ENCODE peak calls at places on chromosomes 16 and 17, in four cellular contexts. G, Z, E and A are unnamed samples.

GRCh38 chr17:50919321-50920040 is 53.3 kb upstream of the TOB1 start:
- DNase-seq in G (peak; percentile 69), Z (peak; percentile 94), E (peak; percentile 82), A (peak; percentile 82)

GRCh38 chr16:55825115-55825728 is 7.7 kb downstream of the CES1 start:
- DNase-seq in Z (no peak), E (no peak), G (no peak), A (no peak)

GRCh38 chr16:87303431-87303930 is 13.7 kb downstream of the C16orf95 start:
- DNase-seq in G (no peak), Z (no peak), E (peak; percentile 18), A (no peak)

GRCh38 chr17:75738218-75738802 is 17.1 kb downstream of the ITGB4 start:
- DNase-seq in G (no peak), E (peak; percentile 27), Z (no peak), A (no peak)

GRCh38 chr17:56319531-56319930 is 166.3 kb downstream of the ANKFN1 start:
- DNase-seq in Z (peak; percentile 53), G (peak; percentile 32), E (peak; percentile 70), A (peak; percentile 94)

GRCh38 chr17:39663688-39664580 is 1.2 kb upstream of the TCAP start:
- DNase-seq in G (no peak), Z (peak; percentile 58), E (no peak), A (peak; percentile 83)

GRCh38 chr16:46706642-46707041 is 17.2 kb downstream of the ORC6 start:
- DNase-seq in Z (no peak), E (no peak), G (no peak), A (no peak)

GRCh38 chr17:75724016-75725003 is 3.1 kb downstream of the ITGB4 start:
- DNase-seq in Z (no peak), E (no peak), G (no peak), A (no peak)

GRCh38 chr16:1296688-1297412 is 12.6 kb upstream of the UBE2I start:
- DNase-seq in G (no peak), E (peak; percentile 81), Z (peak; percentile 68), A (peak; percentile 85)

GRCh38 chr16:48950184-48950583 is 331.5 kb downstream of the CBLN1 start:
- DNase-seq in Z (no peak), G (no peak), E (peak; percentile 44), A (no peak)

GRCh38 chr16:86044241-86044671 is 145.3 kb downstream of the IRF8 start:
- DNase-seq in E (peak; percentile 64), Z (peak; percentile 59), G (peak; percentile 38), A (peak; percentile 21)

GRCh38 chr17:28573521-28573920 is 2.2 kb upstream of the PIGS start:
- DNase-seq in E (no peak), G (no peak), Z (no peak), A (no peak)

GRCh38 chr16:86670835-86671234 is 92.5 kb downstream of the FOXL1 start:
- DNase-seq in Z (no peak), G (no peak), E (no peak), A (no peak)

GRCh38 chr17:74547736-74548135 is 1.8 kb upstream of the CD300C start:
- DNase-seq in Z (no peak), E (no peak), G (no peak), A (no peak)

GRCh38 chr16:20398603-20399002 is 5.9 kb downstream of the PDILT start:
- DNase-seq in E (no peak), Z (no peak), G (no peak), A (no peak)

GRCh38 chr17:77580531-77580930 is 378.0 kb upstream of the TNRC6C start:
- DNase-seq in G (no peak), Z (no peak), E (no peak), A (no peak)

GRCh38 chr16:67883872-67884261 is 818 bp upstream of the NRN1L start:
- DNase-seq in E (peak; percentile 26), Z (no peak), G (peak; percentile 45), A (peak; percentile 62)

GRCh38 chr17:19397556-19398041 is 10.6 kb upstream of the MFAP4 start:
- DNase-seq in E (no peak), G (no peak), Z (no peak), A (no peak)

GRCh38 chr16:84753412-84754325 is 53.9 kb downstream of the USP10 start:
- DNase-seq in Z (peak; percentile 18), G (no peak), E (no peak), A (no peak)

GRCh38 chr17:6936370-6937028 is 59.4 kb upstream of the ALOX12 start:
- DNase-seq in E (peak; percentile 6), G (no peak), Z (no peak), A (peak; percentile 11)

GRCh38 chr17:29121442-29121841 is 58.8 kb downstream of the MYO18A start:
- DNase-seq in Z (no peak), E (no peak), G (no peak), A (no peak)

GRCh38 chr17:14373587-14374259 is 72.8 kb downstream of the HS3ST3B1 start:
- DNase-seq in Z (peak; percentile 92), G (no peak), E (peak; percentile 75), A (peak; percentile 47)

GRCh38 chr16:84502075-84502474 is 2.4 kb downstream of the MEAK7 start:
- DNase-seq in Z (no peak), G (no peak), E (no peak), A (no peak)

GRCh38 chr17:74332763-74333220 is 6.8 kb downstream of the KIF19 start:
- DNase-seq in E (no peak), Z (no peak), G (no peak), A (no peak)

GRCh38 chr16:89026121-89026612 is 49.2 kb upstream of the CBFA2T3 start:
- DNase-seq in E (no peak), Z (peak; percentile 24), G (no peak), A (no peak)

GRCh38 chr16:67928561-67929364 is 2.9 kb downstream of the CTRL start:
- DNase-seq in G (peak; percentile 48), E (peak; percentile 43), Z (peak; percentile 65), A (peak; percentile 63)

GRCh38 chr17:42547698-42548069 is 5.0 kb upstream of the HSD17B1 start:
- DNase-seq in E (no peak), G (no peak), Z (no peak), A (no peak)

GRCh38 chr17:82518826-82519810 is at the start of gene FOXK2:
- DNase-seq in E (peak; percentile 95), Z (peak; percentile 94), G (peak; percentile 94), A (peak; percentile 93)

GRCh38 chr17:66720027-66720426 is 114.9 kb upstream of the CACNG5 start:
- DNase-seq in Z (no peak), E (no peak), G (no peak), A (peak; percentile 62)

GRCh38 chr17:63859257-63859656 is 14.2 kb downstream of the CSH2 start:
- DNase-seq in E (no peak), G (no peak), Z (no peak), A (no peak)
- H3K14ac ChIP-seq in E (no peak overlapping the region), G (no peak overlapping the region), Z (no peak overlapping the region), A (no peak overlapping the region)

GRCh38 chr16:57186630-57187507 is 740 bp downstream of the RSPRY1 start:
- DNase-seq in Z (peak; percentile 60), G (peak; percentile 29), E (no peak), A (peak; percentile 52)

GRCh38 chr16:57187508-57187854 is 1.4 kb downstream of the RSPRY1 start:
- DNase-seq in E (no peak), Z (no peak), G (no peak), A (no peak)

GRCh38 chr16:57185446-57185944 is 344 bp downstream of the PSME3IP1 start:
- DNase-seq in G (no peak), E (peak; percentile 70), Z (peak; percentile 76), A (peak; percentile 34)

GRCh38 chr16:57184890-57185445 is 871 bp downstream of the PSME3IP1 start:
- DNase-seq in Z (no peak), G (no peak), E (no peak), A (peak; percentile 53)

GRCh38 chr16:57185945-57186629 is at the start of the genes PSME3IP1 and RSPRY1:
- DNase-seq in Z (peak; percentile 100), G (peak; percentile 100), E (peak; percentile 100), A (peak; percentile 100)
- H4K8ac ChIP-seq in Z (peak within 1 kb of the TSS; percentile 98), G (peak within 1 kb of the TSS; percentile 29), E (peak within 1 kb of the TSS; percentile 90), A (peak within 1 kb of the TSS; percentile 97)

GRCh38 chr17:64055183-64056142 is 35.0 kb upstream of the ICAM2 start:
- DNase-seq in G (no peak), Z (no peak), E (no peak), A (no peak)
- H3K14ac ChIP-seq in G (no peak overlapping the region), Z (no peak overlapping the region), E (no peak overlapping the region), A (peak overlapping the region; percentile 14)

DNA sequence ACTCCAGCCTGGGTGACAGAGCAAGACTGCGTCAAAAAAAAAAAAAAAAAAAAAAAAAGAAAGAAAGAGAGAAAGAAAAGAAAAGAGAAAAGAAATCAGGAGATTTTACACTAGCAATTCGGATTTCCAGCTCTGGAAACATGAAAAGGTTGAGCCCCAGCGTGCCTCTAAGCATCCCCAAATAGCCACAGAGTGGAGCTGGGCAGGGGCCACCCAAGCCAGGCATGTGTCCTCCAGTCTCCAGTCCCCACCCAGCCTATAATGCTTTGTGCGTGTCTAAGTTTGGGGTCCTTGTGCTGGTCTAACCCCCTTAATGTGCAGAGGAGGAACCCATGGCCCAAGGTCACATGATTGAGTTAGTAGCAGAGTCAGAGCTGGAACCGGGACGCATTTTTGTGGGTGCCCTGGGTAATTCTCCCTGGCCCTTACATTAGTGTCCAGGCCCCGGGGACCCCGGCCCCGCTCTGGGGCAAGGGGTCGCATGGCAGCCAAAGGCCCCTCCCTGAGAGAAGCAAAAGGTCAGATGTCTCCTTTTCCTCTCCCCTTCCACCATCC is 19.9 kb downstream of the ADAM11 start:
- DNase-seq in E (no peak), G (no peak), Z (no peak), A (no peak)
- H4K8ac ChIP-seq in E (no peak overlapping the region), G (no peak overlapping the region), Z (peak overlapping the region; percentile 10), A (no peak overlapping the region)

GRCh38 chr16:31135535-31136286 is at the start of gene PRSS8:
- DNase-seq in G (no peak), E (no peak), Z (no peak), A (peak; percentile 94)
- H3K14ac ChIP-seq in G (peak within 1 kb of the TSS; percentile 17), E (no peak within 1 kb of the TSS), Z (no peak within 1 kb of the TSS), A (peak within 1 kb of the TSS; percentile 85)